ENCODE peak calls at places on chromosomes 6 and 20, in seven cellular contexts. One of them, this sample, is unnamed.

GRCh38 chr6:152904678-152905077 is 78.2 kb downstream of the FBXO5 start:
- DNase-seq in HCT116: no peak
- DNase-seq in adrenal gland: no peak
- DNase-seq in brain microvascular endothelial cell: no peak
- DNase-seq in A549: no peak
- DNase-seq in IMR-90: no peak
- DNase-seq in ascending aorta: no peak
- DNase-seq in this sample: no peak

GRCh38 chr6:138765896-138766487 is 7.6 kb upstream of the CCDC28A start:
- DNase-seq in IMR-90: peak
- DNase-seq in A549: peak
- DNase-seq in brain microvascular endothelial cell: peak
- DNase-seq in HCT116: peak
- DNase-seq in adrenal gland: no peak
- DNase-seq in ascending aorta: no peak
- DNase-seq in this sample: peak

GRCh38 chr6:92922216-92922806 is 497.0 kb downstream of the EPHA7 start:
- DNase-seq in HCT116: no peak
- DNase-seq in brain microvascular endothelial cell: no peak
- DNase-seq in IMR-90: no peak
- DNase-seq in ascending aorta: no peak
- DNase-seq in adrenal gland: no peak
- DNase-seq in A549: no peak
- DNase-seq in this sample: no peak

GRCh38 chr6:145067430-145067829 is 667.9 kb downstream of the EPM2A start:
- DNase-seq in HCT116: no peak
- DNase-seq in ascending aorta: no peak
- DNase-seq in A549: no peak
- DNase-seq in IMR-90: peak
- DNase-seq in brain microvascular endothelial cell: peak
- DNase-seq in adrenal gland: no peak
- DNase-seq in this sample: peak

GRCh38 chr6:44356432-44356950 is 14.0 kb downstream of the SPATS1 start:
- DNase-seq in ascending aorta: no peak
- DNase-seq in adrenal gland: no peak
- DNase-seq in IMR-90: no peak
- DNase-seq in brain microvascular endothelial cell: no peak
- DNase-seq in HCT116: no peak
- DNase-seq in A549: no peak
- DNase-seq in this sample: no peak

GRCh38 chr6:117597755-117598154 is 4.6 kb downstream of the GOPC start:
- DNase-seq in IMR-90: no peak
- DNase-seq in A549: no peak
- DNase-seq in HCT116: no peak
- DNase-seq in ascending aorta: no peak
- DNase-seq in brain microvascular endothelial cell: no peak
- DNase-seq in adrenal gland: no peak
- DNase-seq in this sample: no peak

GRCh38 chr20:31693402-31693801 is 29.3 kb downstream of the BCL2L1 start:
- DNase-seq in adrenal gland: no peak
- DNase-seq in brain microvascular endothelial cell: no peak
- DNase-seq in IMR-90: no peak
- DNase-seq in ascending aorta: no peak
- DNase-seq in HCT116: no peak
- DNase-seq in A549: no peak
- DNase-seq in this sample: no peak

GRCh38 chr20:1368448-1369199 is 24.2 kb downstream of the FKBP1A start:
- DNase-seq in A549: no peak
- DNase-seq in HCT116: no peak
- DNase-seq in adrenal gland: no peak
- DNase-seq in IMR-90: peak
- DNase-seq in ascending aorta: no peak
- DNase-seq in brain microvascular endothelial cell: peak
- DNase-seq in this sample: peak

GRCh38 chr20:14538433-14538832 is 201.0 kb upstream of the FLRT3 start:
- DNase-seq in brain microvascular endothelial cell: no peak
- DNase-seq in A549: no peak
- DNase-seq in adrenal gland: no peak
- DNase-seq in IMR-90: no peak
- DNase-seq in ascending aorta: no peak
- DNase-seq in HCT116: no peak
- DNase-seq in this sample: no peak

GRCh38 chr6:148760143-148760505 is 13.3 kb downstream of the UST start:
- DNase-seq in IMR-90: no peak
- DNase-seq in HCT116: no peak
- DNase-seq in brain microvascular endothelial cell: no peak
- DNase-seq in A549: no peak
- DNase-seq in adrenal gland: no peak
- DNase-seq in ascending aorta: no peak
- DNase-seq in this sample: no peak

GRCh38 chr6:128932061-128932460 is 49.1 kb downstream of the LAMA2 start:
- DNase-seq in IMR-90: peak
- DNase-seq in ascending aorta: no peak
- DNase-seq in A549: no peak
- DNase-seq in HCT116: no peak
- DNase-seq in adrenal gland: no peak
- DNase-seq in brain microvascular endothelial cell: peak
- DNase-seq in this sample: peak

GRCh38 chr6:106519460-106520394 is 109.6 kb downstream of the RTN4IP1 start:
- DNase-seq in ascending aorta: no peak
- DNase-seq in A549: peak
- DNase-seq in HCT116: peak
- DNase-seq in brain microvascular endothelial cell: peak
- DNase-seq in IMR-90: peak
- DNase-seq in adrenal gland: peak
- DNase-seq in this sample: peak

GRCh38 chr6:87319271-87319987 is 3.0 kb upstream of the SMIM8 start:
- DNase-seq in adrenal gland: no peak
- DNase-seq in IMR-90: no peak
- DNase-seq in HCT116: no peak
- DNase-seq in ascending aorta: no peak
- DNase-seq in A549: no peak
- DNase-seq in brain microvascular endothelial cell: no peak
- DNase-seq in this sample: no peak

GRCh38 chr20:17747431-17747846 is 47.7 kb downstream of the BANF2 start:
- DNase-seq in A549: peak
- DNase-seq in IMR-90: peak
- DNase-seq in HCT116: peak
- DNase-seq in brain microvascular endothelial cell: peak
- DNase-seq in ascending aorta: no peak
- DNase-seq in adrenal gland: peak
- DNase-seq in this sample: peak

GRCh38 chr20:7589164-7589563 is 351.1 kb downstream of the HAO1 start:
- DNase-seq in ascending aorta: no peak
- DNase-seq in brain microvascular endothelial cell: no peak
- DNase-seq in HCT116: no peak
- DNase-seq in IMR-90: no peak
- DNase-seq in A549: no peak
- DNase-seq in adrenal gland: no peak
- DNase-seq in this sample: no peak

GRCh38 chr20:37915800-37916570 is 13.1 kb downstream of the VSTM2L start:
- DNase-seq in HCT116: no peak
- DNase-seq in IMR-90: no peak
- DNase-seq in brain microvascular endothelial cell: no peak
- DNase-seq in adrenal gland: no peak
- DNase-seq in ascending aorta: no peak
- DNase-seq in A549: no peak
- DNase-seq in this sample: no peak

GRCh38 chr6:125346926-125347563 is 45.3 kb upstream of the HDDC2 start:
- DNase-seq in adrenal gland: no peak
- DNase-seq in HCT116: no peak
- DNase-seq in IMR-90: no peak
- DNase-seq in A549: no peak
- DNase-seq in ascending aorta: no peak
- DNase-seq in brain microvascular endothelial cell: no peak
- DNase-seq in this sample: no peak

GRCh38 chr6:110325197-110325596 is 33.0 kb downstream of the METTL24 start:
- DNase-seq in IMR-90: peak
- DNase-seq in HCT116: no peak
- DNase-seq in ascending aorta: no peak
- DNase-seq in A549: no peak
- DNase-seq in adrenal gland: no peak
- DNase-seq in brain microvascular endothelial cell: peak
- DNase-seq in this sample: peak

GRCh38 chr6:70520575-70520974 is 46.2 kb upstream of the SDHAF4 start:
- DNase-seq in brain microvascular endothelial cell: no peak
- DNase-seq in HCT116: no peak
- DNase-seq in IMR-90: peak
- DNase-seq in A549: peak
- DNase-seq in ascending aorta: no peak
- DNase-seq in adrenal gland: no peak
- DNase-seq in this sample: peak

GRCh38 chr6:148419430-148419829 is 76.8 kb downstream of the SASH1 start:
- DNase-seq in A549: no peak
- DNase-seq in IMR-90: no peak
- DNase-seq in adrenal gland: no peak
- DNase-seq in brain microvascular endothelial cell: no peak
- DNase-seq in HCT116: no peak
- DNase-seq in ascending aorta: no peak
- DNase-seq in this sample: no peak

GRCh38 chr20:32674362-32674789 is 635 bp upstream of the C20orf203 start:
- DNase-seq in A549: peak
- DNase-seq in HCT116: peak
- DNase-seq in IMR-90: peak
- DNase-seq in ascending aorta: no peak
- DNase-seq in adrenal gland: peak
- DNase-seq in brain microvascular endothelial cell: peak
- DNase-seq in this sample: peak

GRCh38 chr6:149266659-149267058 is 50.9 kb upstream of the TAB2 start:
- DNase-seq in HCT116: no peak
- DNase-seq in A549: no peak
- DNase-seq in brain microvascular endothelial cell: no peak
- DNase-seq in ascending aorta: no peak
- DNase-seq in adrenal gland: no peak
- DNase-seq in IMR-90: no peak
- DNase-seq in this sample: no peak

GRCh38 chr6:37177950-37178517 is 8.1 kb downstream of the PIM1 start:
- DNase-seq in ascending aorta: no peak
- DNase-seq in brain microvascular endothelial cell: no peak
- DNase-seq in A549: no peak
- DNase-seq in HCT116: no peak
- DNase-seq in IMR-90: no peak
- DNase-seq in adrenal gland: no peak
- DNase-seq in this sample: no peak

GRCh38 chr6:86147859-86148258 is 505.2 kb upstream of the SYNCRIP start:
- DNase-seq in HCT116: no peak
- DNase-seq in IMR-90: no peak
- DNase-seq in adrenal gland: no peak
- DNase-seq in ascending aorta: no peak
- DNase-seq in A549: no peak
- DNase-seq in brain microvascular endothelial cell: no peak
- DNase-seq in this sample: no peak

GRCh38 chr6:121479486-121480098 is 44.1 kb downstream of the GJA1 start:
- DNase-seq in ascending aorta: no peak
- DNase-seq in HCT116: peak
- DNase-seq in IMR-90: no peak
- DNase-seq in A549: peak
- DNase-seq in adrenal gland: peak
- DNase-seq in brain microvascular endothelial cell: no peak
- DNase-seq in this sample: no peak

GRCh38 chr6:143724876-143725275 is 47.1 kb downstream of the PHACTR2 start:
- DNase-seq in HCT116: no peak
- DNase-seq in adrenal gland: no peak
- DNase-seq in IMR-90: no peak
- DNase-seq in ascending aorta: no peak
- DNase-seq in A549: no peak
- DNase-seq in brain microvascular endothelial cell: no peak
- DNase-seq in this sample: no peak
- H3K4me3 ChIP-seq in HCT116: no peak
- H3K4me3 ChIP-seq in adrenal gland: no peak
- H3K4me3 ChIP-seq in IMR-90: no peak
- H3K4me3 ChIP-seq in ascending aorta: no peak
- H3K4me3 ChIP-seq in A549: no peak
- H3K4me3 ChIP-seq in brain microvascular endothelial cell: no peak
- H3K4me3 ChIP-seq in this sample: no peak

DNA sequence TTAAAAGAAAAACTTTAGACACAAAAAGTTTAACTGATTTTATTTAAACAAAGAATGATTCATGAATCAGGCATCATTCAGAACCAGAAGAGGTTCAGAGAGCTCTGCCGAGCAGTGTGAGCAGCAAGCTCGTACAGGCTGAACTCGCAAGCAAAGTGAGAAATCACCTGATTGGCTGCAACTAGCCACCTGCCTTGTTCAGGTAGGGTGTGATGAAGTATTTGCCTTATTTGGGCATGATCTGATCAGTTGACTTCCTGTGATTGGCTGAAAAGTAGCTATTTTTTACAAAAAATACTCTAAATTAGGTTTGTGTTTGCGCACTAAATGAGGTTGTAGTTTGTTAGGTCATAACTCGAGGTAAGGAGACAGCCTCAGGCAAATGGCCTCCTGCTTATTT is 80.7 kb downstream of the HIVEP1 start:
- DNase-seq in IMR-90: peak
- DNase-seq in adrenal gland: no peak
- DNase-seq in A549: no peak
- DNase-seq in HCT116: no peak
- DNase-seq in ascending aorta: no peak
- DNase-seq in brain microvascular endothelial cell: no peak
- DNase-seq in this sample: no peak
- TF ChIP-seq CTCF in IMR-90: no peak
- TF ChIP-seq CTCF in adrenal gland: no peak
- TF ChIP-seq CTCF in A549: no peak
- TF ChIP-seq CTCF in HCT116: no peak
- TF ChIP-seq CTCF in ascending aorta: no peak
- TF ChIP-seq CTCF in brain microvascular endothelial cell: no peak
- TF ChIP-seq CTCF in this sample: no peak

GRCh38 chr6:131024565-131024964 is 38.5 kb downstream of the EPB41L2 start:
- DNase-seq in A549: no peak
- DNase-seq in IMR-90: no peak
- DNase-seq in adrenal gland: no peak
- DNase-seq in brain microvascular endothelial cell: no peak
- DNase-seq in ascending aorta: no peak
- DNase-seq in HCT116: no peak
- DNase-seq in this sample: no peak
- H3K4me3 ChIP-seq in A549: no peak
- H3K4me3 ChIP-seq in IMR-90: no peak
- H3K4me3 ChIP-seq in adrenal gland: no peak
- H3K4me3 ChIP-seq in brain microvascular endothelial cell: no peak
- H3K4me3 ChIP-seq in ascending aorta: no peak
- H3K4me3 ChIP-seq in HCT116: no peak
- H3K4me3 ChIP-seq in this sample: no peak

GRCh38 chr20:61742097-61742805 is 323.4 kb downstream of the TAF4 start:
- DNase-seq in brain microvascular endothelial cell: no peak
- DNase-seq in A549: no peak
- DNase-seq in IMR-90: no peak
- DNase-seq in HCT116: no peak
- DNase-seq in ascending aorta: no peak
- DNase-seq in adrenal gland: no peak
- DNase-seq in this sample: no peak
- TF ChIP-seq CTCF in brain microvascular endothelial cell: peak
- TF ChIP-seq CTCF in A549: no peak
- TF ChIP-seq CTCF in IMR-90: no peak
- TF ChIP-seq CTCF in HCT116: no peak
- TF ChIP-seq CTCF in ascending aorta: no peak
- TF ChIP-seq CTCF in adrenal gland: no peak
- TF ChIP-seq CTCF in this sample: no peak

This sample was measured in AG10803.